ENCODE peak calls at places on chromosomes 1 and 21, in four cellular contexts. P is H54, U is heart left ventricle, T is prostate gland. A is an unnamed sample.

GRCh38 chr1:6519935-6520621 is 28.6 kb upstream of the PLEKHG5 start:
- DNase-seq in P (peak), U (no peak), T (peak), A (no peak)

GRCh38 chr21:32209580-32209979 is 69.3 kb downstream of the MIS18A start:
- DNase-seq in P (no peak), U (no peak), T (no peak), A (no peak)

GRCh38 chr1:244461254-244462071 is at the start of gene CATSPERE:
- DNase-seq in P (no peak), U (peak), T (peak), A (peak)

GRCh38 chr1:29669488-29669871 is 433.2 kb downstream of the PTPRU start:
- DNase-seq in P (no peak), U (no peak), T (no peak), A (no peak)

GRCh38 chr1:234879157-234880080 is 249.2 kb downstream of the TOMM20 start:
- DNase-seq in P (no peak), U (no peak), T (no peak), A (no peak)

GRCh38 chr1:87592156-87592555 is 263.5 kb downstream of the LMO4 start:
- DNase-seq in P (no peak), U (no peak), T (no peak), A (no peak)

GRCh38 chr1:76944942-76945341 is 77.7 kb downstream of the ST6GALNAC5 start:
- DNase-seq in P (no peak), U (no peak), T (no peak), A (no peak)

GRCh38 chr1:63969461-63969893 is 195.7 kb downstream of the ROR1 start:
- DNase-seq in P (peak), U (no peak), T (no peak), A (no peak)

GRCh38 chr1:184193451-184193850 is 141.9 kb downstream of the TSEN15 start:
- DNase-seq in P (no peak), U (no peak), T (no peak), A (no peak)

GRCh38 chr1:224497714-224498573 is 63.3 kb upstream of the WDR26 start:
- DNase-seq in P (peak), U (no peak), T (peak), A (no peak)

GRCh38 chr1:155591770-155592169 is 18.2 kb upstream of the MSTO1 start:
- DNase-seq in P (peak), U (peak), T (peak), A (peak)

GRCh38 chr1:181122227-181122626 is 33.7 kb downstream of the IER5 start:
- DNase-seq in P (no peak), U (no peak), T (no peak), A (no peak)

GRCh38 chr1:51303315-51303714 is 27.0 kb downstream of the TTC39A start:
- DNase-seq in P (no peak), U (no peak), T (no peak), A (no peak)

GRCh38 chr1:119887428-119887827 is 8.9 kb downstream of the ADAM30 start:
- DNase-seq in P (no peak), U (no peak), T (no peak), A (no peak)

GRCh38 chr1:179144621-179145020 is 62.8 kb downstream of the TOR3A start:
- DNase-seq in P (no peak), U (no peak), T (no peak), A (no peak)

GRCh38 chr1:32743380-32744062 is 41.0 kb upstream of the SYNC start:
- DNase-seq in P (no peak), U (no peak), T (no peak), A (no peak)

GRCh38 chr1:229012823-229013222 is 258.1 kb upstream of the RAB4A start:
- DNase-seq in P (no peak), U (no peak), T (no peak), A (peak)

GRCh38 chr1:241749924-241750695 is 97.9 kb upstream of the EXO1 start:
- DNase-seq in P (no peak), U (no peak), T (no peak), A (no peak)

GRCh38 chr1:165911609-165912281 is 84.3 kb downstream of the UCK2 start:
- DNase-seq in P (no peak), U (no peak), T (no peak), A (no peak)

GRCh38 chr1:53047737-53048344 is 14.2 kb upstream of the PODN start:
- DNase-seq in P (peak), U (no peak), T (no peak), A (no peak)

GRCh38 chr1:216627252-216627651 is 96.0 kb downstream of the ESRRG start:
- DNase-seq in P (no peak), U (no peak), T (no peak), A (peak)

GRCh38 chr1:42756956-42757891 is 9.6 kb downstream of the P3H1 start:
- DNase-seq in P (peak), U (no peak), T (no peak), A (peak)

GRCh38 chr1:44036409-44037111 is 5.3 kb upstream of the SLC6A9 start:
- DNase-seq in P (peak), U (peak), T (peak), A (peak)

GRCh38 chr1:66415326-66415725 is 118.6 kb upstream of the SGIP1 start:
- DNase-seq in P (no peak), U (no peak), T (no peak), A (no peak)

GRCh38 chr1:153849487-153850185 is 73.1 kb downstream of the GATAD2B start:
- DNase-seq in P (no peak), U (no peak), T (no peak), A (no peak)

GRCh38 chr1:223500560-223501425 is 107.6 kb downstream of the CCDC185 start:
- DNase-seq in P (peak), U (no peak), T (peak), A (no peak)

GRCh38 chr1:224226849-224227502 is 43.9 kb downstream of the DEGS1 start:
- DNase-seq in P (no peak), U (no peak), T (no peak), A (no peak)

GRCh38 chr1:4027492-4028138 is 127.5 kb upstream of the C1orf174 start:
- DNase-seq in P (no peak), U (no peak), T (no peak), A (no peak)

GRCh38 chr1:19079983-19080472 is 123.6 kb upstream of the IFFO2 start:
- DNase-seq in P (no peak), U (no peak), T (peak), A (no peak)

GRCh38 chr1:219163401-219163954 is 10.2 kb upstream of the LYPLAL1 start:
- DNase-seq in P (no peak), U (no peak), T (no peak), A (no peak)

GRCh38 chr21:31987696-31988095 is 114.9 kb downstream of the HUNK start:
- DNase-seq in P (no peak), U (no peak), T (no peak), A (no peak)

GRCh38 chr1:37255111-37255795 is 219.1 kb upstream of the ZC3H12A start:
- DNase-seq in P (no peak), U (peak), T (no peak), A (peak)

GRCh38 chr1:214332950-214333798 is 52.2 kb downstream of the SMYD2 start:
- DNase-seq in P (peak), U (peak), T (peak), A (peak)

GRCh38 chr1:10173582-10173981 is 36.8 kb upstream of the KIF1B start:
- DNase-seq in P (no peak), U (no peak), T (no peak), A (no peak)

GRCh38 chr21:42777064-42777756 is 102.1 kb downstream of the WDR4 start:
- DNase-seq in P (no peak), U (no peak), T (no peak), A (no peak)

GRCh38 chr1:167518331-167518700 is at the start of gene CD247:
- DNase-seq in P (no peak), U (no peak), T (no peak), A (no peak)

GRCh38 chr1:45952072-45952471 is 148.7 kb downstream of the MAST2 start:
- DNase-seq in P (no peak), U (no peak), T (no peak), A (no peak)

GRCh38 chr1:112232848-112233247 is 163.2 kb upstream of the CTTNBP2NL start:
- DNase-seq in P (no peak), U (no peak), T (no peak), A (no peak)
- TF ChIP-seq POLR2A in P (no peak), U (no peak), T (no peak), A (no peak)

GRCh38 chr21:33406493-33406892 is 3.3 kb downstream of the IFNGR2 start:
- DNase-seq in P (no peak), U (no peak), T (no peak), A (no peak)

GRCh38 chr21:33403128-33403785 is at the start of gene IFNGR2:
- DNase-seq in P (peak), U (peak), T (no peak), A (peak)

GRCh38 chr21:33402011-33402979 is 918 bp upstream of the IFNGR2 start:
- DNase-seq in P (no peak), U (peak), T (peak), A (peak)

GRCh38 chr21:33401617-33401967 is 1.6 kb upstream of the IFNGR2 start:
- DNase-seq in P (no peak), U (no peak), T (no peak), A (no peak)

GRCh38 chr21:33403786-33404571 is 766 bp downstream of the IFNGR2 start:
- DNase-seq in P (peak), U (peak), T (peak), A (peak)
- TF ChIP-seq POLR2A in P (no peak), U (peak), T (peak), A (peak)

DNA sequence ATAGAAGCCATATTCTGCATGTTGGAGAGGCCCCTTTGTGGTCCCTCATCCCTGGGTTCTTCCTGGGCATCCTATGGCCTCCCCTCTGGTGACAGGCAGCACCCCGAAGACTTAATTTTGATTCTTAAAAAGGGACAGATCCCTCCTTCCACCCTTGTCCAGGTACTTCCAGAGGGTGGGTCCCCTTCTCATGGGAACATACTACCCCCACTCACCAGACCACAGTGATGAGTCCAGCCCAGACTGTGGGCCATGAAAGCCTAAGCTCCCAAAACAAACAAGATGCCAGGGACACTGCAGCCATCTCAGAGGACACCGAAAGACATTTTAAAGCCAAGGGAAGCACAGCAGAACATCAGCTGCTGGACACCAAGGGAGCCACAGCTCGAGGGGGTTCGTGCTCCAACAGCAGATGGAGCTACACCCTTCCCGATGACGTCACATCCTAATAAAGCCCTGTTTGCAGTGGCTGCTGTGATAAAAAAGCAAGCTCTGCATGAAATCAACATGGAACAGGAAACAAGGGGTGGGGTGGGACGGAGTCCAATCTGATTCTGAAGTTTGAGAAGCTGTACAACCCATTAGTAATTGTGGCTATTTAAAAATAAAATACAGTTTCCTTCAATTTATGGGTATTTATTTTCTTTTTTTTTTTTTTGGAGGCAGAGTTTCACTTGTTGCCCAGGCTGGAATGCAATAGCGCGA is 32.4 kb downstream of the GNB1 start:
- DNase-seq in P (no peak), U (peak), T (peak), A (peak)
- TF ChIP-seq POLR2A in P (no peak), U (no peak), T (no peak), A (no peak)

DNA sequence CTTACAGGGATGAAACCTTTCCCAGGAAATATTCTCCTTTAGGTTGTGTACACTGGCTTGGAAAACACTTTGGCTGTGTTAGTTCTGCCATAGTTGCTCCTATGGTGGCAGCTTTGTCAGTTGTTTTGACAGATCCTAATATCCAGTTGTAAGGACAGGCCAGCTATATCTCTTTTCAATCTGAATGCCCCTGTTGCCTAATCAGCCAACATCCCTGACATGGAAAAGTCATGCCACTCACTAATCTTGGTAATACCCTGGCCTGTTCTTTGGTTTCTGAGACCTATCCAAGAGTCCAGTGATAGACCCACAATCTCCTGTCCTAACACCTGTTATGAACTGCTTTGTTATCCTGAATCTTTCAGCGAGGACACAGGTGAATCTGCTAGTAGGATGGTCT is 148.8 kb downstream of the MRPL39 start:
- DNase-seq in P (no peak), U (no peak), T (no peak), A (no peak)
- TF ChIP-seq POLR2A in P (no peak), U (no peak), T (no peak), A (no peak)

GRCh38 chr1:26474824-26475223 is 2.6 kb downstream of the HMGN2 start:
- DNase-seq in P (no peak), U (no peak), T (no peak), A (no peak)

GRCh38 chr1:26472330-26472900 is at the start of gene HMGN2:
- DNase-seq in P (peak), U (peak), T (peak), A (peak)

GRCh38 chr1:26471201-26471497 is 1.1 kb upstream of the HMGN2 start:
- DNase-seq in P (no peak), U (no peak), T (no peak), A (no peak)

GRCh38 chr1:26471498-26472329 is 526 bp upstream of the HMGN2 start:
- DNase-seq in P (peak), U (peak), T (peak), A (peak)

DNA sequence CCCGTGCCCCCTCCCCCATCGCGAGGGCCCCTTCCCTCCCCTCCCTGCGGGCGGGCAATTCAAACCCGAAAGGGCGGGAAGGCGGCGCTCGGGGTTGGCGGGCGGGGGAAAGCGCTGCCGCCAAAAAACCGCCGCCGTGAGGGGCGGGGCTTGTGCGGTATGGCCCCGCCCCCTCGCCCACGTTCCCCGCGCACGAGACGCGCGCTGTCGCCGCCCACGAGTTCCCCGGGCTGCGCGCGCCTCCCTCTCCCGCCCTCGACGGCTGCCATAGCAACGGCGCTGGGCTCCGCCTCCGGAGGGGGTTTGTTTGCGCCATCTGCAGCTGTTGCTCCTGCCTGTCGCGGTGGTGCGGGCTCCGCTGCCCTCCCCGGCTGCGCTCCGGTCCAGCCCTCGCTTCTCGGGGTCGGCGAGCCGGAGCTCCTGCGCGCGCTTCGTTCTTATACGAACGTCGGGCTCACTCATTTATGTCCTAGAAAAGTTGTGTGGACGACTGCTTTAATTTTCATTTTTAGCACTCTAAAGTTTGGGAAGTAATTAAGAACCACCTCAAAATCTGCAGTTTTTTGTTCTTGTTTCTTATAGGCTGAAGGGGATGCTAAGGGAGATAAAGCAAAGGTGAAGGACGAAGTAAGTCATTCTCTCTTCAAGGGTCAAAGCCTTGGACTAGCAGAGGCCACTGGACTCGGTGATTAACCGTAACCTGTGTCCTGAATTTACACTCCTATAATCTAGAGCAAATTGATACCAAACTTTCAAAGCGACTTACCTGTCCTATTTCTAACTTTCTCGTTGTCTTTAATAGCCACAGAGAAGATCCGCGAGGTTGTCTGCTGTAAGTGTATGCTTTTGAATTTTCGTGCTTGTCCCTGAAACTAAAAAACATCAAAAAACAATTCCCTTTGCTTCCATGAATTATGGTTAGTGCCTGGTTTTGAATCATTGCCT is 933 bp downstream of the HMGN2 start:
- DNase-seq in P (peak), U (peak), T (peak), A (peak)
- TF ChIP-seq POLR2A in P (no peak), U (peak), T (peak), A (peak)

A was measured in erythroblast.